ENCODE peak calls at places on chromosomes 16 and 17, in eight cellular contexts. L is HCT116, C is WTC11, W is A549, S is K562, O is NB4, K is GM12878, E is endothelial cell of umbilical vein. T is an unnamed sample.

GRCh38 chr17:15048933-15049539 is 216.1 kb downstream of the PMP22 start:
- DNase-seq in L (no peak), C (no peak), W (no peak), S (no peak), O (no peak), K (no peak), E (no peak), T (no peak)

GRCh38 chr16:69476920-69477418 is 52.5 kb downstream of the CYB5B start:
- DNase-seq in L (peak), C (no peak), W (peak), S (no peak), O (no peak), K (no peak), E (peak), T (no peak)

GRCh38 chr17:58341861-58342475 is 10.0 kb downstream of the SUPT4H1 start:
- DNase-seq in L (no peak), C (no peak), W (no peak), S (no peak), O (no peak), K (no peak), E (no peak), T (no peak)

GRCh38 chr17:41004397-41004796 is 4.5 kb downstream of the KRTAP3-1 start:
- DNase-seq in L (no peak), C (no peak), W (no peak), S (no peak), O (no peak), K (no peak), E (no peak), T (no peak)

GRCh38 chr17:57534863-57535651 is 210.0 kb downstream of the CCDC182 start:
- DNase-seq in L (no peak), C (no peak), W (peak), S (peak), O (no peak), K (no peak), E (no peak), T (no peak)

GRCh38 chr16:57263585-57264351 is 18.7 kb downstream of the ARL2BP start:
- DNase-seq in L (no peak), C (no peak), W (no peak), S (no peak), O (no peak), K (no peak), E (no peak), T (no peak)

GRCh38 chr16:31528726-31529397 is 1.2 kb downstream of the AHSP start:
- DNase-seq in L (no peak), C (peak), W (no peak), S (no peak), O (no peak), K (no peak), E (no peak), T (peak)

GRCh38 chr17:81285179-81285878 is 9.8 kb downstream of the SLC38A10 start:
- DNase-seq in L (no peak), C (no peak), W (no peak), S (peak), O (peak), K (no peak), E (peak), T (no peak)

GRCh38 chr16:87956169-87956770 is 5.0 kb downstream of the BANP start:
- DNase-seq in L (no peak), C (no peak), W (no peak), S (peak), O (peak), K (peak), E (peak), T (no peak)

GRCh38 chr16:87560428-87561199 is 41.7 kb upstream of the JPH3 start:
- DNase-seq in L (peak), C (peak), W (peak), S (peak), O (peak), K (no peak), E (no peak), T (peak)

GRCh38 chr16:51641191-51641765 is 490.2 kb upstream of the SALL1 start:
- DNase-seq in L (no peak), C (no peak), W (no peak), S (no peak), O (peak), K (no peak), E (no peak), T (no peak)

GRCh38 chr16:22425036-22425801 is 50.8 kb upstream of the CDR2 start:
- DNase-seq in L (no peak), C (no peak), W (no peak), S (no peak), O (no peak), K (no peak), E (no peak), T (peak)

GRCh38 chr17:864315-864714 is 82.2 kb downstream of the MRM3 start:
- DNase-seq in L (no peak), C (no peak), W (no peak), S (no peak), O (no peak), K (no peak), E (peak), T (no peak)

GRCh38 chr17:76472726-76473125 is 5.3 kb downstream of the AANAT start:
- DNase-seq in L (no peak), C (no peak), W (no peak), S (no peak), O (no peak), K (no peak), E (no peak), T (no peak)

GRCh38 chr17:77131919-77132318 is 8.8 kb upstream of the SEC14L1 start:
- DNase-seq in L (no peak), C (no peak), W (no peak), S (no peak), O (no peak), K (no peak), E (peak), T (no peak)

GRCh38 chr16:11361751-11362742 is 16.8 kb downstream of the RMI2 start:
- DNase-seq in L (no peak), C (no peak), W (no peak), S (no peak), O (peak), K (peak), E (no peak), T (no peak)

GRCh38 chr17:31568140-31568938 is 176.9 kb downstream of the RAB11FIP4 start:
- DNase-seq in L (no peak), C (no peak), W (no peak), S (no peak), O (no peak), K (no peak), E (no peak), T (no peak)

GRCh38 chr16:69077251-69077650 is 28.2 kb upstream of the HAS3 start:
- DNase-seq in L (peak), C (no peak), W (peak), S (no peak), O (no peak), K (no peak), E (no peak), T (no peak)

GRCh38 chr17:79465011-79466006 is 145.5 kb downstream of the RBFOX3 start:
- DNase-seq in L (no peak), C (no peak), W (no peak), S (no peak), O (no peak), K (no peak), E (no peak), T (no peak)

GRCh38 chr17:67528751-67529436 is 151.8 kb downstream of the PITPNC1 start:
- DNase-seq in L (peak), C (peak), W (peak), S (no peak), O (no peak), K (no peak), E (peak), T (no peak)
- TF ChIP-seq MAX in L (peak), C (no peak), W (no peak), S (no peak), O (no peak), K (no peak), E (no peak), T (no peak)

DNA sequence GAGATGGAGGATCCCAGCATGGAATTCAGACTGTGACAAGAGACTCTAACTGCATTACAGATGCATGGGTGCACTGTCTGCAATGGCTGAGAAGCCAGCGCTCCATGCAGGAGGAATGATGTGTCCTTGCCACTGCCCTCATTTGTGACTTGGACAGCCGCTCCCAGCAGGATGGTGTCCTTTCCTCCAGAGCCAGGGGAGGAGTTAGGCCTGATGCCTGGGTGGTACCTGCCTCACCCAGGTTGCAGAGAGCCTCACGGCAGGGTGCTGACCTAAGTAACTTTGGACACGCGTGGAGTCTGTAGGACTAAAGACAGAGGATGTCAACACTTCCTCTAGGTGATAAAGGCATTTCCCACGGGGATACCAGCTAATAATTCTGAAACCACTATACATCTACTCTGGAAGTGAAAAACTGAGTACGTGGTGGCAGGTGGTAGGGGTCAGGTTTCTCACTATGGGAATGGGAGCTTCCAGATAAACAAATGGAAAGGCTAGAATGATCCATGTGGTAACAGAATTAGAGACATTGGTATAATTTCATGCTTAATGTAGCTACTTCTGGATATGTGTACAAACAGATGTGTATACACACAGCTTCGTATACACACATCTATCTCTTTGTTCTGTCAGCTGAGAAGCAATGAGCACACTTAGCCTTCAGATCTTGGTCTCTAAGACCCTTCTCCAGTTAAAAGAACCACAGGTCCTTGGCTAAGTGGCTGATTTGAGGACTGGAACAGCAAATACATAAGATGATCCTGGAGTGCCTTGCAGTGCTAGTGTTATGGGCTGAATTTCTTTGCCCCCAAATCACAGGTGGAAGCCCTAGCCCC is 13.7 kb upstream of the CSNK1D start:
- DNase-seq in L (no peak), C (no peak), W (no peak), S (no peak), O (no peak), K (no peak), E (no peak), T (no peak)
- TF ChIP-seq MAX in L (no peak), C (no peak), W (no peak), S (no peak), O (no peak), K (no peak), E (no peak), T (no peak)

GRCh38 chr17:29115906-29116651 is 64.1 kb downstream of the MYO18A start:
- DNase-seq in L (peak), C (peak), W (peak), S (peak), O (peak), K (no peak), E (peak), T (peak)
- TF ChIP-seq MAX in L (no peak), C (no peak), W (no peak), S (no peak), O (peak), K (no peak), E (no peak), T (peak)

DNA sequence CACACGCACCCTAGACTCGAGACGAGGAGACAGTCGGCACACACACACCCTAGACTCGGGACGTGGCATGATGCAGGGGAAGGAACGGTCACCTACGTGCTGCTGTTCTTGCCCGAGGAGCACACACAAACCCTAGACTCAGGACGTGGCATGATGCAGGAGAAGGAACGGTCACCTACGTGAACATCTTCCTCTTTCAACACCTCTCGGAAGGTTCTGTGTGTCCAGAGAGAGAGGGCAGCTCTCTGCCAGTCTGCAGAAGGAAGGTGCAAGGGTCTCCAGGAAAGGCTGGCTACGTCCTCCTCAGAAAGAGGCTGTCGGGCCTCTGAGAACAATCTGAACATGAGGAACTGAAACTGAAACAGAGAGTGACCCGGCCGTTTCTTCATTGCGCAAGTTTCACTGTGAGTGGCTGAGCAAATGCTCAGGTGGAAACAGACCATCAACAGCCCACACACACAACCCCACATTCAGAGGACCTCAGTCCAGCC is 43.4 kb downstream of the ZNF276 start:
- DNase-seq in L (no peak), C (no peak), W (no peak), S (no peak), O (peak), K (peak), E (no peak), T (no peak)
- TF ChIP-seq MAX in L (no peak), C (no peak), W (no peak), S (no peak), O (peak), K (no peak), E (no peak), T (no peak)

DNA sequence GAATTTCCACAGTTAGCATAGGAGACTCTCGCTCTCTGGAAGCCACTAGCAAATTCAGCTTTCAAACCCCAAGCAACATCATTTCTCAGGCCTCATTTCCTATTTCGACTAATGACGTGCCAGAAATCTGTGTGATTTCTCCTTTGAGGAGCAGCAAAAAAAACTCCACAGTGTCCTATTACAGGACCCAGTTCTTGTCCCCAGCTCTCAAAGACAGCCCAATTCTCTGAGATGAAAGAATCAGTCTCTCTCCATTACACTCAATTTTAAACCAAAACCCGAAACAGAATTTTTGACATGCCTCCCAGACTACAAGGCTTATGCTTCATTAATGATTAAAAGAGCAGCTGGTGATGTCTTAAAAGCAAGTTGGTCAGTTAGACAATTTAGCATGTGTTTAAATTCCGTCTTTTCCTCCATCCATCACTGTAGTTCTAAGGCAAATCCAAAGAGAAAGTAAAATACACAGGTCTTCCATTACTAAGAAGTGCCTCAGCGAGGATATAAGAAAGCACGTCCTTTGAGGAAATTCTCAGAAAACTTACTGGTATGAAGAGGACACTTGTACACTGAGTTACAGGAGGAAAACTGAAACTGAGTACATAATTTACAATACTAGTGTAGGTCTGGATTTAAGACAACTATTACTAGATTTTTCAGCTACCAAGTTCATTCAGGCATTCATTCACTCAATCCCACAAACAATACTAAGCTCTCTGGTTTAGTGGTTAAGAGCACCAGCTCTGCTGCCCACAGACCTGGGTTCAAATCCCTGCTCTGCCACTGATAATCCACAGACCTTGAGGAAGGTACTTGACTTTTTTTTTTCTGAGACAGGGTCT is 12.5 kb downstream of the TOM1L2 start:
- DNase-seq in L (no peak), C (no peak), W (peak), S (no peak), O (no peak), K (peak), E (peak), T (no peak)
- TF ChIP-seq MAX in L (no peak), C (no peak), W (peak), S (no peak), O (no peak), K (no peak), E (no peak), T (no peak)

GRCh38 chr16:71709231-71709781 is 15.2 kb downstream of the PHLPP2 start:
- DNase-seq in L (no peak), C (no peak), W (no peak), S (peak), O (no peak), K (no peak), E (peak), T (no peak)

GRCh38 chr16:71708696-71709095 is 15.8 kb downstream of the PHLPP2 start:
- DNase-seq in L (no peak), C (no peak), W (no peak), S (no peak), O (no peak), K (no peak), E (no peak), T (no peak)

GRCh38 chr16:71703324-71703723 is 21.2 kb downstream of the PHLPP2 start:
- DNase-seq in L (no peak), C (no peak), W (no peak), S (no peak), O (no peak), K (no peak), E (no peak), T (no peak)

GRCh38 chr16:71711789-71712188 is 12.7 kb downstream of the PHLPP2 start:
- DNase-seq in L (no peak), C (no peak), W (no peak), S (no peak), O (no peak), K (no peak), E (no peak), T (no peak)

GRCh38 chr16:71707199-71707598 is 17.3 kb downstream of the PHLPP2 start:
- DNase-seq in L (no peak), C (no peak), W (no peak), S (no peak), O (no peak), K (no peak), E (no peak), T (no peak)
- TF ChIP-seq MAX in L (no peak), C (no peak), W (no peak), S (no peak), O (no peak), K (no peak), E (no peak), T (no peak)

GRCh38 chr16:67490330-67491096 is 7.2 kb upstream of the AGRP start:
- DNase-seq in L (no peak), C (no peak), W (no peak), S (no peak), O (peak), K (no peak), E (no peak), T (no peak)
- TF ChIP-seq MAX in L (no peak), C (no peak), W (no peak), S (no peak), O (no peak), K (no peak), E (no peak), T (no peak)

DNA sequence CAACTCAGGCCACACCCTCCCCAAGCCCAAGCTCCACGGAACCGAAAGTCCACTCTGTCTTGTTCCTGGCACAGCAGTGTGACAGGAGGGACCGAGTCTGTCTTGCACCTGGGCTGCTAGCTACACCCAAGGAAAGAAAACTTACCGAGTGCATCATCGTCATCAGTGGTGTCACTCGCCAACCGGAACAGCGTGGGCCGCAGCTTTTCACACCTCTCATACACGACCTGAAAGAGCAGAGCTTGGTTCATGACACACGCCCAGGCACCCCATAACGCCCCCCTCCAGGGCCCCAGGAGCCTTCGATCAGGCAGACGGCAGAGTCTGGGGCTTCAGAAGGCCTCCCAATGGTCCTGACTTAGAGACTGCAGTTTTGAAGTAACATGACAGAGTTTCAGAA is 27.5 kb downstream of the GGA2 start:
- DNase-seq in L (no peak), C (no peak), W (no peak), S (no peak), O (no peak), K (no peak), E (no peak), T (no peak)
- TF ChIP-seq MAX in L (no peak), C (no peak), W (no peak), S (no peak), O (no peak), K (no peak), E (no peak), T (no peak)

DNA sequence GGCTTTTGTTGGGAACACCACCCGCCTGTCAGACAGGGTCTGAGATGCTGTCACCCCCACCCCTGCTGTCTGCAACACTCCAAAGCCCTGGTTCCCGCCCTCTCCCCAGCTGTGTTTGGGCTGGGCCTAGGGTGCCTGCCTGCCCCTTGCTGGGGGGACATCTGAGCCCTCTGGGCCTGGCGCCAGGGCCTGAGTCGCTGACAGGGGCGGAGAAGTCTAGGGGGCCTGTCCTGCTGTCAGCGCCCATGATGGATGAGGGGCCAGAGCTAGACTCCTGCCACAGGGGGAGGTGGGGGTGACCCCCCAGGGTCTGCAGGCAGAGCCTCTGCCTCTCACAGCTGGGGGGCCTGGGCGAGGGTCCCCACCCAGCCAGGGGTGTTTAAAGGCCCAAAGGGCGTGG is 7.6 kb upstream of the PKMYT1 start:
- DNase-seq in L (no peak), C (no peak), W (no peak), S (no peak), O (no peak), K (no peak), E (no peak), T (no peak)
- TF ChIP-seq MAX in L (no peak), C (no peak), W (no peak), S (no peak), O (no peak), K (no peak), E (no peak), T (no peak)

GRCh38 chr16:16131659-16132058 is 91.6 kb downstream of the ABCC6 start:
- DNase-seq in L (no peak), C (no peak), W (no peak), S (no peak), O (no peak), K (no peak), E (no peak), T (no peak)

GRCh38 chr16:16124438-16124837 is 98.9 kb downstream of the ABCC6 start:
- DNase-seq in L (no peak), C (no peak), W (no peak), S (no peak), O (no peak), K (no peak), E (no peak), T (no peak)

GRCh38 chr16:16131204-16131603 is 92.1 kb downstream of the ABCC6 start:
- DNase-seq in L (no peak), C (no peak), W (no peak), S (no peak), O (no peak), K (no peak), E (no peak), T (no peak)

GRCh38 chr16:16124974-16125373 is 98.3 kb downstream of the ABCC6 start:
- DNase-seq in L (no peak), C (no peak), W (no peak), S (no peak), O (no peak), K (no peak), E (no peak), T (no peak)

GRCh38 chr16:16127469-16128116 is 95.7 kb downstream of the ABCC6 start:
- DNase-seq in L (peak), C (peak), W (peak), S (peak), O (peak), K (peak), E (peak), T (peak)
- TF ChIP-seq MAX in L (no peak), C (no peak), W (no peak), S (no peak), O (peak), K (no peak), E (no peak), T (no peak)